ENCODE peak calls at places on chromosomes 7 and 10, in nine cellular contexts. V is left lung; W is GM23248; G is IMR-90; D is AG04450; J is ovary; B is esophagus squamous epithelium; T is CD8-positive, alpha-beta T cell; N is spleen. Y is an unnamed sample.

GRCh38 chr7:154862153-154862791 is 140.7 kb downstream of the PAXIP1 start:
- DNase-seq in J (no peak), D (no peak), V (no peak), W (no peak), N (no peak), B (no peak), G (no peak), T (no peak), Y (no peak)

GRCh38 chr10:46523881-46524470 is 32.5 kb downstream of the GPRIN2 start:
- DNase-seq in G (peak; percentile 94), W (peak; percentile 98), J (peak; percentile 84), B (no peak), V (peak; percentile 39), T (no peak), D (peak; percentile 66), N (peak; percentile 61), Y (no peak)

GRCh38 chr10:69222157-69223027 is 2.3 kb downstream of the HKDC1 start:
- DNase-seq in N (peak; percentile 85), T (peak; percentile 66), D (peak; percentile 27), G (peak; percentile 67), B (peak; percentile 31), W (peak; percentile 80), J (no peak), V (peak; percentile 55), Y (no peak)

GRCh38 chr10:20254078-20254477 is 437.8 kb downstream of the PLXDC2 start:
- DNase-seq in D (no peak), V (no peak), T (no peak), W (no peak), N (no peak), B (no peak), J (no peak), G (peak; percentile 12), Y (no peak)

GRCh38 chr10:69881202-69881601 is 79.5 kb downstream of the COL13A1 start:
- DNase-seq in B (no peak), G (no peak), V (no peak), T (no peak), D (no peak), J (no peak), W (no peak), N (no peak), Y (no peak)

GRCh38 chr10:121999301-121999700 is 10.3 kb downstream of the TACC2 start:
- DNase-seq in W (peak; percentile 26), T (no peak), J (no peak), N (no peak), D (no peak), B (no peak), V (no peak), G (no peak), Y (no peak)

GRCh38 chr10:27531336-27531847 is 27.3 kb downstream of the RAB18 start:
- DNase-seq in D (no peak), T (no peak), J (no peak), B (no peak), V (no peak), W (no peak), G (no peak), N (no peak), Y (no peak)

GRCh38 chr10:51918921-51919325 is 219.5 kb upstream of the CSTF2T start:
- DNase-seq in J (no peak), D (no peak), W (no peak), G (no peak), B (no peak), N (no peak), T (no peak), V (no peak), Y (no peak)

GRCh38 chr10:100009283-100009792 is 409 bp downstream of the DNMBP start:
- DNase-seq in W (peak; percentile 87), T (peak; percentile 53), D (no peak), G (no peak), J (peak; percentile 66), N (peak; percentile 95), V (peak; percentile 65), B (no peak), Y (peak; percentile 33)

GRCh38 chr10:100008708-100009282 is 952 bp downstream of the DNMBP start:
- DNase-seq in V (no peak), T (no peak), N (no peak), W (peak; percentile 51), G (no peak), J (no peak), D (no peak), B (no peak), Y (no peak)

GRCh38 chr10:100008142-100008522 is 1.6 kb downstream of the DNMBP start:
- DNase-seq in J (no peak), W (peak; percentile 85), V (no peak), D (no peak), T (no peak), N (no peak), B (no peak), G (peak; percentile 84), Y (no peak)

GRCh38 chr10:100006241-100006886 is 3.4 kb downstream of the DNMBP start:
- DNase-seq in W (peak; percentile 98), J (no peak), D (peak; percentile 78), N (no peak), T (no peak), V (no peak), G (peak; percentile 97), B (no peak), Y (no peak)

DNA sequence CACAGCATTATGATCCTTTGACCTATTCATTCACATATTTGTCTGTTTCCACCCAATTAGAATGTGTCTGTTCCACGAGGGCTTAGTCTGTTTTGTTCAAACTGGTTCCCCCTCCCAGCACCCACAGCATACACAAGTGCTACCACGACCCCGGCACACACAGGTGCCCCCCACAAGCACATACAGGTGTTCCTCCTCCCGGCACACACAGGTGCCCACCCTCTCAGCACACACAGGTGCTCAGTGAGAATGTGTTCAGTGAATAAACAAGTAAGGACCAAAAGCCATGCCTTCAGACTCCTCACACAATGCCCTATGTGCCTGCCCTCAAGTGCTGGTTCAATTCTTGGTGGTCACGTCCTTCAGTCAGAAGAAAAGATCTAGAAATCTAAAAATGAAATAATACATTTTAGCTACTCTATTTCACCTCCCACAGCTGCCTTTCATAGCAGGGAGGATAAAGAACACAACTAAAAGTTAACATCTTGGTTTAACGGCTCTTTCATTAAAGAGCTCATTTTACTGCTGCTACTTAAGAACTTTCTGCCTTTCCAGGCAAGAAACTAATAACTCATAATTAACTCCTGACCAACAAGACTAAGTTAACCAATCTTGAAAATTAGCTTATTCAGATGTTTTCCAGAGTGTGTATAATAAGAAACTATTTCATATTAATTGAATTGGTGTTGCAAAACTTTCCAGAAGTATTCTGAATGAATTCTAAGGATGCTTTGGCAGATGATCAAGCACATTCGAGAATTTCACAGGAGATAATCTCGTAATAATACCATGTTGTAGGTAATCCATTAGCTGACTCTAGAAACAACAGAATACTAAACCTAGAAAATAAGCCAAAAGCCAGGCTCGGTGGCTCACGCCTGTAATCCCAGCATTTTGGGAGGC is 2.3 kb downstream of the DNMBP start:
- DNase-seq in D (no peak), N (no peak), V (no peak), G (no peak), B (no peak), W (peak; percentile 45), T (no peak), J (no peak), Y (no peak)
- H3K4me3 ChIP-seq in D (peak overlapping the region; percentile 94), N (no peak overlapping the region), V (no peak overlapping the region), G (peak overlapping the region; percentile 14), B (no peak overlapping the region), W (peak overlapping the region; percentile 91), T (no peak overlapping the region), J (no peak overlapping the region), Y (no peak overlapping the region)

DNA sequence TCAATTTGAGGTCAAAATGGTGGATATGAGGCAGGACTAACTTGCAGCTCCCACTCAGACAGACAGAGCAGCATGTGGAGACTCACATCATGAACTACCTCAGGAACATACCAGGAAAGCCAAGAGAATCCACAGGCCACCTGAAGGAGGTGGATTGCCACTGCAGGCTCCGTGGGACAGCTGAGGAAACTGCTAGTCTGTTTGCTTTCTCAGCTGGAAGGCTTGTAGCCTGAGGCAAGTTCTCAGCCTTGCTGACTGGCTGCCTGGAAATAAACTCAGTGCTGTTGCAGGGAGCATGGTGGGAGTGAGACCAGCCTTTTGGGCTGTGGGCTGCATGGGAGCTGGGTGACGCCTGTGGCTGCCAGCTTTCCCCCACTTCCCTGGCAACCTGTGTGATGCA is 202.9 kb downstream of the ZNF248 start:
- DNase-seq in W (no peak), T (no peak), N (no peak), D (no peak), B (no peak), V (no peak), J (no peak), G (no peak), Y (no peak)
- H3K9me3 ChIP-seq in W (no peaks in the 10 kb centered on the region), T (no peaks in the 10 kb centered on the region), N (peaks cover 66% of the 10 kb centered on the region), D (peaks cover 23% of the 10 kb centered on the region), B (peaks cover 25% of the 10 kb centered on the region), V (peaks cover 68% of the 10 kb centered on the region), J (no peaks in the 10 kb centered on the region), G (peaks cover 19% of the 10 kb centered on the region), Y (no peaks in the 10 kb centered on the region)

GRCh38 chr10:101291254-101292193 is 62.3 kb upstream of the LBX1 start:
- DNase-seq in N (peak; percentile 85), V (no peak), J (peak; percentile 39), T (peak; percentile 53), W (peak; percentile 54), D (no peak), B (no peak), G (peak; percentile 23), Y (peak; percentile 58)

GRCh38 chr10:101294109-101294508 is 59.9 kb upstream of the BTRC start:
- DNase-seq in J (no peak), D (no peak), G (no peak), T (no peak), N (no peak), V (no peak), B (no peak), W (no peak), Y (no peak)

GRCh38 chr10:101295266-101295665 is 58.7 kb upstream of the BTRC start:
- DNase-seq in W (no peak), G (no peak), T (no peak), V (no peak), N (no peak), B (no peak), D (no peak), J (no peak), Y (no peak)

GRCh38 chr10:101292194-101293006 is 61.6 kb upstream of the BTRC start:
- DNase-seq in V (no peak), W (peak; percentile 48), N (no peak), T (no peak), B (no peak), D (no peak), J (no peak), G (no peak), Y (no peak)

DNA sequence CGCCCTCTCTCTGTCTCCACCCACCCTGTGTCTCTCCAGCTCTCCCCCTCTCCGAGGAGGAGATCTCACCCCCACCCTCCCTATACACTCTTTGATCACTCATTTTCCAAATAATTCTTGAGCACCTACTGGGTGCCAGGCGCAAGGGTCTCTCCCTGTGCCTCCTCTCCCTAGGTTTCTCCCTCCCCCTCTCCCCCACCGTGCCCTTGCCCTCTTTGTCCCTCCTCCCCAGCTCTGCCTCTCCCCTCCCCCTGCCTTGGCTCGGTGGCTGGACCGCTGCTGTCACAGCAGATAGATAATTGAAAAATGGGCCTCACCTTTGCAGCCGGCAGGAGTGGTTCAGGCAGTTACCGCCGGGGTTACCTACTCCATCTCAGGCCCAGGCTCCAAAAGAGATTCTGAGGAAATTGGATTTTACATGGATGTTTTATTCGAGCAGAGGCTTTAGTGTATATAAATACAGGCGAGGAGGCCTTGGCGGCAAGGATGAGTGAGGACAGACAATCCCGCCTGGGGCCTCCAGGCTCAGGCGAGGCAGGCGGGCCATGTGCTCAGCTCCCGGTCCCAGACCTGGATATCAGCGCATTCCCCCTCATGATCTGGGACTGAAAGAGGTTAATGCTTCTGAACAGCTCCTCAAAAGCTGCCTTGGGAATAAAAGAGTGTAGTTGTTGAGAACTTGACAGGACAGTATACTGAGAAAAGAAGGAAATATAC is 60.8 kb upstream of the BTRC start:
- DNase-seq in D (no peak), G (no peak), V (no peak), B (no peak), N (no peak), W (no peak), T (no peak), J (no peak), Y (no peak)
- H3K27me3 ChIP-seq in D (peaks cover 76% of the 10 kb centered on the region), G (peaks cover 82% of the 10 kb centered on the region), V (peaks cover 32% of the 10 kb centered on the region), B (peaks cover 99% of the 10 kb centered on the region), N (peaks cover 100% of the 10 kb centered on the region), W (peaks cover 54% of the 10 kb centered on the region), T (peaks cover 36% of the 10 kb centered on the region), J (no peaks in the 10 kb centered on the region), Y (peaks cover 3% of the 10 kb centered on the region)

GRCh38 chr7:131553906-131554305 is 2.5 kb downstream of the PODXL start:
- DNase-seq in B (no peak), T (no peak), V (no peak), J (no peak), N (no peak), G (no peak), D (no peak), W (no peak), Y (no peak)
- H3K4me3 ChIP-seq in B (no peak overlapping the region), T (no peak overlapping the region), V (no peak overlapping the region), J (no peak overlapping the region), N (no peak overlapping the region), G (no peak overlapping the region), D (no peak overlapping the region), W (peak overlapping the region; percentile 80), Y (no peak overlapping the region)